ENCODE peak calls at places on chromosomes 11 and 22, in nine cellular contexts. F is CD8-positive, alpha-beta T cell; X is cardiac muscle cell; V is ureter; K is HTR-8/SVneo; D is lower lobe of right lung; T is EH; C is GM23248; Y is fibroblast of mammary gland. U is an unnamed sample.

GRCh38 chr11:124890701-124891389 is 6.8 kb downstream of the ROBO4 start:
- DNase-seq in F (no peak), X (no peak), V (peak; percentile 15), K (no peak), D (no peak), T (no peak), C (no peak), Y (no peak), U (no peak)

GRCh38 chr22:39173787-39174497 is 21.5 kb upstream of the CBX7 start:
- DNase-seq in F (peak; percentile 43), X (no peak), V (peak; percentile 42), K (no peak), D (no peak), T (no peak), C (peak; percentile 20), Y (no peak), U (no peak)

GRCh38 chr22:46060292-46061123 is 83.5 kb upstream of the WNT7B start:
- DNase-seq in F (no peak), X (no peak), V (peak; percentile 15), K (no peak), D (peak; percentile 4), T (no peak), C (peak; percentile 24), Y (peak; percentile 51), U (no peak)

GRCh38 chr11:61897387-61898246 is 6.3 kb upstream of the FADS3 start:
- DNase-seq in F (peak; percentile 71), X (peak; percentile 84), V (peak; percentile 79), K (peak; percentile 79), D (peak; percentile 83), T (peak; percentile 70), C (peak; percentile 70), Y (peak; percentile 60), U (peak; percentile 14)

GRCh38 chr11:29781268-29781667 is 235.6 kb downstream of the KCNA4 start:
- DNase-seq in F (no peak), X (no peak), V (no peak), K (no peak), D (no peak), T (no peak), C (peak; percentile 18), Y (no peak), U (no peak)

GRCh38 chr11:100151944-100152343 is 535.1 kb upstream of the ARHGAP42 start:
- DNase-seq in F (no peak), X (no peak), V (no peak), K (peak; percentile 3), D (no peak), T (no peak), C (peak; percentile 2), Y (peak; percentile 19), U (no peak)

GRCh38 chr11:9493492-9493891 is 32.7 kb downstream of the ZNF143 start:
- DNase-seq in F (no peak), X (no peak), V (no peak), K (no peak), D (no peak), T (no peak), C (peak; percentile 28), Y (peak; percentile 9), U (no peak)

GRCh38 chr11:109644158-109644557 is 222.2 kb downstream of the C11orf87 start:
- DNase-seq in F (no peak), X (peak; percentile 83), V (no peak), K (no peak), D (no peak), T (peak; percentile 3), C (peak; percentile 1), Y (peak; percentile 26), U (peak; percentile 92)

GRCh38 chr11:132982769-132983168 is 549.5 kb downstream of the OPCML start:
- DNase-seq in F (no peak), X (no peak), V (no peak), K (no peak), D (no peak), T (no peak), C (no peak), Y (no peak), U (no peak)

GRCh38 chr11:66912361-66912760 is 45.8 kb downstream of the PC start:
- DNase-seq in F (no peak), X (no peak), V (no peak), K (no peak), D (no peak), T (no peak), C (no peak), Y (no peak), U (no peak)

GRCh38 chr11:69939551-69940245 is 120.5 kb upstream of the FGF3 start:
- DNase-seq in F (no peak), X (peak; percentile 82), V (peak; percentile 63), K (no peak), D (peak; percentile 64), T (no peak), C (no peak), Y (no peak), U (no peak)

U was measured in DMS79 treated with DMSO at 0.1 percent for 48 hours.